ENCODE peak calls at places on chromosomes 7 and 10, in seven cellular contexts. O, S, G, V, Y, B and I are unnamed samples.

GRCh38 chr10:133388973-133389818 is 4.8 kb upstream of the MTG1 start:
- DNase-seq in O (no peak), S (no peak), G (no peak), V (no peak), Y (no peak), B (peak; percentile 26), I (no peak)

GRCh38 chr10:58756126-58756525 is 243.5 kb downstream of the BICC1 start:
- DNase-seq in O (peak; percentile 65), S (peak; percentile 3), G (no peak), V (no peak), Y (peak; percentile 84), B (no peak), I (no peak)

GRCh38 chr10:86389441-86390193 is 23.0 kb upstream of the GRID1 start:
- DNase-seq in O (peak; percentile 56), S (peak; percentile 43), G (no peak), V (peak; percentile 73), Y (peak; percentile 41), B (peak; percentile 77), I (no peak)

GRCh38 chr7:118151671-118152070 is 32.3 kb upstream of the LSM8 start:
- DNase-seq in O (no peak), S (no peak), G (no peak), V (no peak), Y (no peak), B (no peak), I (no peak)

GRCh38 chr10:72712136-72712535 is 20.2 kb downstream of the MCU start:
- DNase-seq in O (peak; percentile 83), S (no peak), G (no peak), V (no peak), Y (no peak), B (no peak), I (no peak)

GRCh38 chr10:124721295-124722052 is 22.7 kb downstream of the FAM53B start:
- DNase-seq in O (no peak), S (peak; percentile 69), G (no peak), V (peak; percentile 78), Y (peak; percentile 40), B (peak; percentile 51), I (no peak)

GRCh38 chr10:114442115-114442630 is 37.9 kb upstream of the AFAP1L2 start:
- DNase-seq in O (no peak), S (no peak), G (no peak), V (no peak), Y (no peak), B (no peak), I (no peak)

GRCh38 chr10:21517134-21517982 is 8.1 kb downstream of the SKIDA1 start:
- DNase-seq in O (peak; percentile 55), S (peak; percentile 44), G (no peak), V (peak; percentile 53), Y (peak; percentile 65), B (no peak), I (peak; percentile 74)

GRCh38 chr10:11034762-11035161 is 17.1 kb downstream of the CELF2 start:
- DNase-seq in O (no peak), S (no peak), G (no peak), V (no peak), Y (no peak), B (no peak), I (no peak)

GRCh38 chr10:27388761-27389399 is 115.2 kb upstream of the RAB18 start:
- DNase-seq in O (peak; percentile 36), S (peak; percentile 26), G (no peak), V (peak; percentile 17), Y (peak; percentile 17), B (no peak), I (no peak)

GRCh38 chr10:75334720-75335119 is 66.8 kb downstream of the ZNF503 start:
- DNase-seq in O (no peak), S (no peak), G (no peak), V (peak; percentile 65), Y (peak; percentile 13), B (peak; percentile 20), I (no peak)

GRCh38 chr7:125316451-125316850 is 386.8 kb upstream of the POT1 start:
- DNase-seq in O (peak; percentile 43), S (peak; percentile 82), G (no peak), V (peak; percentile 20), Y (peak; percentile 55), B (no peak), I (peak; percentile 30)

GRCh38 chr10:106957825-106958581 is 206.5 kb downstream of the SORCS1 start:
- DNase-seq in O (no peak), S (no peak), G (no peak), V (peak; percentile 28), Y (no peak), B (no peak), I (no peak)

GRCh38 chr7:133394369-133394768 is 141.5 kb downstream of the EXOC4 start:
- DNase-seq in O (no peak), S (no peak), G (no peak), V (no peak), Y (no peak), B (no peak), I (no peak)

GRCh38 chr10:98253499-98253898 is 14.5 kb downstream of the LOXL4 start:
- DNase-seq in O (no peak), S (no peak), G (no peak), V (no peak), Y (no peak), B (no peak), I (no peak)

GRCh38 chr7:16421333-16422099 is at the start of gene CRPPA:
- DNase-seq in O (peak; percentile 39), S (peak; percentile 89), G (no peak), V (peak; percentile 34), Y (peak; percentile 55), B (peak; percentile 84), I (peak; percentile 62)

GRCh38 chr10:91253300-91253699 is 32.8 kb downstream of the PCGF5 start:
- DNase-seq in O (no peak), S (no peak), G (no peak), V (no peak), Y (no peak), B (no peak), I (no peak)

GRCh38 chr10:63204667-63205391 is 71.7 kb downstream of the NRBF2 start:
- DNase-seq in O (no peak), S (no peak), G (no peak), V (no peak), Y (no peak), B (peak; percentile 22), I (no peak)

GRCh38 chr7:45921699-45922519 is 837 bp upstream of the IGFBP3 start:
- DNase-seq in O (peak; percentile 82), S (peak; percentile 67), G (no peak), V (peak; percentile 44), Y (peak; percentile 83), B (peak; percentile 24), I (peak; percentile 63)

GRCh38 chr7:157412021-157412443 is 75.2 kb downstream of the DNAJB6 start:
- DNase-seq in O (peak; percentile 53), S (peak; percentile 86), G (peak; percentile 59), V (no peak), Y (peak; percentile 80), B (no peak), I (no peak)

GRCh38 chr10:69911571-69912528 is 110.1 kb downstream of the COL13A1 start:
- DNase-seq in O (peak; percentile 39), S (no peak), G (no peak), V (peak; percentile 21), Y (no peak), B (no peak), I (no peak)

GRCh38 chr10:114615600-114616007 is 42.5 kb downstream of the ABLIM1 start:
- DNase-seq in O (no peak), S (peak; percentile 53), G (no peak), V (no peak), Y (no peak), B (peak; percentile 27), I (no peak)

GRCh38 chr7:105127179-105127578 is 113.2 kb downstream of the KMT2E start:
- DNase-seq in O (no peak), S (no peak), G (no peak), V (no peak), Y (no peak), B (no peak), I (no peak)

GRCh38 chr10:84244651-84245270 is at the start of gene RGR:
- DNase-seq in O (no peak), S (no peak), G (no peak), V (peak; percentile 31), Y (no peak), B (no peak), I (no peak)

GRCh38 chr7:28123752-28124151 is 56.8 kb downstream of the JAZF1 start:
- DNase-seq in O (no peak), S (no peak), G (no peak), V (no peak), Y (no peak), B (peak; percentile 30), I (no peak)
- H3K4me3 ChIP-seq in O (no peak overlapping the region), S (no peak overlapping the region), G (no peak overlapping the region), V (no peak overlapping the region), Y (no peak overlapping the region), B (no peak overlapping the region), I (no peak overlapping the region)

DNA sequence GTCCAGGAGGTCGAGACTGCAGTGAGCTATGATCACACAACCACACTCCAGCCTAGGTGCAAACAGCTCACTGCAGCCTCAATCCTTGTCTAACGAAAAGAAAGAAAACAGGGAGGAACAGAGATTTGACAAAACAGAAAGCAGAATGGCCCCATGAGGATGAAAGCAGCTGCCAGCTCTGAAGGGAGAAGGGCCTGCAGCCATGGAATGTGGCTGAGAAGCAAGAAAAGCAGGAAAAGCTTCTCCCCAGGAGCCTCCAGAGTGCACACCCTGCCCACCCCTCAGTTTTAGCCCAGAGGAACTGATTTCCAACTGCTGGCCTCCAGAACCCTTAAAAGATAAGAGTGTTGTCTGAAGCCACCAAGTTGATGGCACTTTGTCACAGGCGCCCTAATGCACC is 13.0 kb downstream of the ESYT2 start:
- DNase-seq in O (no peak), S (no peak), G (no peak), V (no peak), Y (peak; percentile 47), B (no peak), I (no peak)
- H3K4me3 ChIP-seq in O (no peak overlapping the region), S (no peak overlapping the region), G (no peak overlapping the region), V (no peak overlapping the region), Y (no peak overlapping the region), B (no peak overlapping the region), I (no peak overlapping the region)

DNA sequence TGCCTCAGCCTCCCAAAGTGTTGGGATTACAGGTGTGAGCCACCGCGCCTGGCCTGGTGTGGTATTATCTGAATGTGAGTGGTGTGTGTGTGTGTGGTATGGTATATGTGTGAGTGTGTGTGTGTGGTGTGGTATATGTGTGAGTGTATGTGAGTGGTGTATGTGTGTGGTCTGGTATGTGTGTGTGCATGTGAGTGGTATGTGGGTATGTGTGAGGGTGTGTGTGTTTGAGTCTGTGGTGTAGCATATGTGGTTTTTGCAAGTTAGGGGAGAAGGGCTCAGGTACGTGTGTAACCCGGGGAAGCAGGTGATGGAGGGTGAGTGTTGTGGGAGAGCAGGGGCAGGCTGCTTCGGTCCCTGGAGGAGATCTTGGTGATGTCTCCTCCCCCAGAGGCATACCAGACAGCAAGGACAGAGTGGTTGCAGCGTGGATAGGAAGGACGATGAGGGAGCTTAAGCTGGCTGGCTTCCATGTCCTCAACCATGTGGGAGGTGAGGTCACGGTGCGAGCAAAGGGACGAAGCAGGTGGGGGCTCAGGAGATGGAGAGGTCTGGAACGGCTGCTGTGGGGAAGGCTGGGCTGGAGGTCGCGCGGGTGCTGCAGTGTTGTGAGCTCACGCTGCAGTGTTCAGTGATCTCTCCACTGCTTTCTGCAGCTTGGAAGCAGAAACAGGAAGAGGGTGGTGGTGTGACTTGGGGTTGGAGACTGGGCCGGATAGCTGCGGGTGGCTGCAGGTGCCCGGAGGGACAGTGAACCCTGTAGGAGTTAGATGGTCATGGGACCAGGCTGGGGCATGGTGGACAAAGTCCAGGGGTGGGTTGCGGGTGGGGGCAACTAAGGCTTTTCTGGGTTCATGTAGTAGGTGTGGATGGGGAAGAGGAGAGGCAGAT is 5.0 kb downstream of the ZYX start:
- DNase-seq in O (peak; percentile 65), S (no peak), G (no peak), V (no peak), Y (peak; percentile 84), B (no peak), I (peak; percentile 44)
- H3K4me3 ChIP-seq in O (peak overlapping the region; percentile 95), S (no peak overlapping the region), G (no peak overlapping the region), V (no peak overlapping the region), Y (peak overlapping the region; percentile 32), B (no peak overlapping the region), I (no peak overlapping the region)

GRCh38 chr7:155482511-155483183 is 24.7 kb downstream of the EN2 start:
- DNase-seq in O (no peak), S (no peak), G (no peak), V (no peak), Y (no peak), B (no peak), I (no peak)
- H3K4me3 ChIP-seq in O (no peak overlapping the region), S (no peak overlapping the region), G (no peak overlapping the region), V (no peak overlapping the region), Y (no peak overlapping the region), B (no peak overlapping the region), I (no peak overlapping the region)